ENCODE peak calls at places on chromosomes 2 and 18, in six cellular contexts. V is K562, J is GM12878, P is HepG2, U is SK-N-SH, H is IMR-90. S is an unnamed sample.

GRCh38 chr2:192655916-192656315 is 461.2 kb upstream of the TMEFF2 start:
- DNase-seq in J (no peak), H (no peak), V (no peak), U (no peak), P (no peak), S (no peak)

GRCh38 chr18:7002107-7002506 is 115.5 kb downstream of the LAMA1 start:
- DNase-seq in V (no peak), U (no peak), P (no peak), J (no peak), H (no peak), S (no peak)

GRCh38 chr2:173353556-173353955 is 1.1 kb upstream of the CDCA7 start:
- DNase-seq in H (no peak), V (no peak), U (no peak), J (no peak), P (no peak), S (no peak)

GRCh38 chr2:152556506-152556905 is 160.8 kb downstream of the PRPF40A start:
- DNase-seq in U (no peak), V (no peak), H (no peak), P (no peak), J (no peak), S (no peak)

GRCh38 chr2:102423368-102423767 is 408 bp downstream of the IL18RAP start:
- DNase-seq in U (no peak), H (no peak), V (no peak), P (no peak), J (no peak), S (no peak)

GRCh38 chr2:96907405-96908041 is 37.6 kb upstream of the SEMA4C start:
- DNase-seq in J (no peak), P (no peak), V (no peak), H (peak; percentile 24), U (peak; percentile 79), S (no peak)

GRCh38 chr2:161090401-161090800 is 69.8 kb upstream of the TANK start:
- DNase-seq in H (peak; percentile 12), U (no peak), V (no peak), J (no peak), P (no peak), S (no peak)

GRCh38 chr2:226656367-226656766 is 143.3 kb downstream of the IRS1 start:
- DNase-seq in H (no peak), J (no peak), U (no peak), P (peak; percentile 43), V (no peak), S (peak; percentile 23)

GRCh38 chr2:14626873-14627272 is 5.6 kb upstream of the LRATD1 start:
- DNase-seq in H (no peak), V (no peak), P (no peak), J (no peak), U (no peak), S (no peak)

GRCh38 chr2:208315081-208315788 is 49.2 kb downstream of the PIKFYVE start:
- DNase-seq in J (peak; percentile 73), P (no peak), U (no peak), V (no peak), H (peak; percentile 42), S (peak; percentile 6)

GRCh38 chr2:96960271-96960955 is 26.0 kb downstream of the FAM178B start:
- DNase-seq in J (no peak), H (peak; percentile 79), P (peak; percentile 76), U (peak; percentile 93), V (peak; percentile 89), S (peak; percentile 80)

DNA sequence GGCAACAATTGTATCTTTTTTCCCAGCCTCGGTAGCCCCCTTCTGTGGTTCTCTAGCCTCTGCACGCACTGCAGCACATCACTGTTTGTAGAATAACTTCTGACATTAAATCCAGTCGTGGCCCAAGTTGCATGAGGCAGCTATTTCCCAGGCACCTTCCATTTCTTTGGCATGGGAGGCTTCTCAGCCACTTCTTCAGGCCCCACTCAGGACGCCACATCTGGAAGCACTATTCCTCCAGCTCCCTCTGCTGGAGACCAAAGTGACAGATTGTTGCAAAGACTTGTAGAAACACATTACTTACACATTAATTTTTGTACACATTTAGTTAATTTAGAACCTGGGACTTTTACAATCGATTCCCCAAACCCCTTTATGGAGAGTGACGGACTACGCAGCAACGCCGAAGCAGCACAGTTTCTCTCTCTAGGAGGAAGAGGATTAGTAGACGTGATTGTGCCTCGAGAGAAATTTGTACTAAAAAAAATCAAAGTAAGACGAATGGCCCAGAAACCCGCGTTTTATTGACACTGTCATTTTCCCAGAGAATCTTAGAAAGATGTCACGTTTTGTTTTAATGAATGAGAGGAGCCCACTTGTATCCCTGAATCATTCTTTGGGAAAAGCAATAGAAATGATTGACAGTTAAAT is 57.8 kb upstream of the RGPD5 start:
- DNase-seq in H (peak; percentile 65), U (peak; percentile 60), J (no peak), P (peak; percentile 69), V (no peak), S (peak; percentile 17)
- TF ChIP-seq SMC3 in H (peak; percentile 87), U (peak; percentile 93), J (peak; percentile 81), P (peak; percentile 93), V (peak; percentile 38), S (peak; percentile 96)

GRCh38 chr18:59451073-59451472 is 92.0 kb upstream of the LMAN1 start:
- DNase-seq in V (no peak), H (no peak), J (no peak), U (no peak), P (no peak), S (no peak)
- TF ChIP-seq SMC3 in V (no peak), H (no peak), J (no peak), U (no peak), P (no peak), S (no peak)

DNA sequence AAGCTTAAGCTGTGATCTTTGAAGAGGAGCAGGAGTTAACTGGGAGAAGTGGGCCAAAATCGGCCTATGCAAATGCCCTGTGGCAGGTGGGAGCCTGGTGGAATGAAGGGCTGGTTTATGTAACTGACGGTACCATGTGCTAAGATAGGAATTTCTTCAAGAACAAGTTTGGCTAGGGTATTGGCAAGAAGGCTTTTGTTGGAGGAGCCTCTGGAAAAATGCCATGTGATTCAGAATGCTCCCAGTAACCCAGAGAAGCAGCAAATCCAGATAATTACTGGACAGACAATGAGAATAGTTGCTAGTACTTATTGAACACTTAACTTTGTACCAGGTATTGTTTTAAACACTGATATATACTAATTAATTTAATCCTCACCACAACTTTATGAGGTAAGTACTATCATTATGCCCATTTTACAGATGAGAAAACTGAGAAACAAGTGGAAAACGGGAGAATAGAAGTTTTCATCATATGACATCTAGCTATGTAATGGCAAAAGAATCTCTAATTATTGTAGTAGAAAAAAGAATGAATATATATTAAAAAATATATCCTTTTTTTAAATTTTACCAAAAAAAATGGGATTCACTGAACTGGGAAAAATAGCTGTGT is 9.1 kb upstream of the FAM124B start:
- DNase-seq in V (no peak), P (no peak), U (no peak), J (no peak), H (peak; percentile 19), S (no peak)
- TF ChIP-seq SMC3 in V (no peak), P (no peak), U (no peak), J (no peak), H (no peak), S (no peak)

GRCh38 chr2:138615257-138615656 is 113.7 kb downstream of the SPOPL start:
- DNase-seq in J (no peak), P (no peak), U (no peak), V (no peak), H (peak; percentile 80), S (peak; percentile 17)
- TF ChIP-seq SMC3 in J (no peak), P (no peak), U (no peak), V (no peak), H (no peak), S (no peak)